ENCODE peak calls at places on chromosomes 5 and 9, in nine cellular contexts. V is HCT116; R is suprapubic skin; M is glutamatergic neuron; O is T follicular helper cell; D is mammary epithelial cell; H is stomach; Q is activated CD4-positive, CD25-positive, alpha-beta regulatory T cell; Z is kidney glomerular epithelial cell. F is an unnamed sample.

GRCh38 chr5:132315529-132316067 is 21.4 kb downstream of the SLC22A4 start:
- DNase-seq in V (no peak), R (no peak), M (no peak), O (no peak), D (no peak), H (no peak), Q (no peak), Z (no peak), F (no peak)

GRCh38 chr5:16602182-16602581 is 14.6 kb downstream of the RETREG1 start:
- DNase-seq in V (no peak), R (no peak), M (no peak), O (no peak), D (no peak), H (no peak), Q (no peak), Z (no peak), F (no peak)

GRCh38 chr9:88537743-88538055 is 2.7 kb downstream of the NXNL2 start:
- DNase-seq in V (no peak), R (peak; percentile 72), M (peak; percentile 33), O (no peak), D (peak; percentile 69), H (peak; percentile 40), Q (no peak), Z (peak; percentile 99), F (peak; percentile 96)

GRCh38 chr5:40518511-40518917 is 161.2 kb upstream of the PTGER4 start:
- DNase-seq in V (peak; percentile 56), R (no peak), M (no peak), O (no peak), D (peak; percentile 98), H (peak; percentile 31), Q (no peak), Z (no peak), F (no peak)

GRCh38 chr9:92890761-92891160 is 12.9 kb upstream of the ZNF484 start:
- DNase-seq in V (no peak), R (no peak), M (no peak), O (no peak), D (no peak), H (no peak), Q (no peak), Z (no peak), F (no peak)

GRCh38 chr9:34809504-34810186 is 99.7 kb upstream of the CCL21 start:
- DNase-seq in V (no peak), R (no peak), M (peak; percentile 72), O (no peak), D (peak; percentile 9), H (no peak), Q (no peak), Z (no peak), F (peak; percentile 86)

GRCh38 chr5:133873936-133874585 is 94.4 kb downstream of the C5orf15 start:
- DNase-seq in V (no peak), R (no peak), M (no peak), O (no peak), D (peak; percentile 10), H (no peak), Q (no peak), Z (no peak), F (no peak)

GRCh38 chr9:91243029-91243428 is 118.7 kb downstream of the AUH start:
- DNase-seq in V (no peak), R (no peak), M (no peak), O (no peak), D (no peak), H (no peak), Q (no peak), Z (no peak), F (no peak)

GRCh38 chr9:35489313-35490154 is at the start of gene RUSC2:
- DNase-seq in V (peak; percentile 68), R (peak; percentile 90), M (peak; percentile 94), O (no peak), D (peak; percentile 81), H (peak; percentile 78), Q (no peak), Z (peak; percentile 92), F (peak; percentile 92)

GRCh38 chr5:167918492-167919267 is 372.8 kb upstream of the WWC1 start:
- DNase-seq in V (no peak), R (no peak), M (no peak), O (no peak), D (no peak), H (no peak), Q (no peak), Z (no peak), F (no peak)

GRCh38 chr5:172828911-172829431 is 5.1 kb upstream of the ERGIC1 start:
- DNase-seq in V (no peak), R (no peak), M (no peak), O (no peak), D (no peak), H (no peak), Q (no peak), Z (no peak), F (no peak)

GRCh38 chr9:2241461-2241874 is 226.3 kb downstream of the SMARCA2 start:
- DNase-seq in V (no peak), R (peak; percentile 65), M (peak; percentile 78), O (no peak), D (no peak), H (no peak), Q (no peak), Z (no peak), F (peak; percentile 77)

F was measured in osteoblast.